ENCODE peak calls at places on chromosomes 5 and 9, in nine cellular contexts. Z is astrocyte of the spinal cord, Y is body of pancreas, F is uterus, K is right lobe of liver, B is kidney epithelial cell, O is OCI-LY7, N is ovary, P is osteocyte. X is an unnamed sample.

GRCh38 chr5:128539038-128539429 is 989 bp upstream of the FBN2 start:
- DNase-seq in F (no peak), K (no peak), O (no peak), Z (peak), N (no peak), Y (no peak), B (no peak), P (no peak), X (no peak)

GRCh38 chr5:171924493-171925122 is 81.8 kb downstream of the FBXW11 start:
- DNase-seq in N (no peak), F (no peak), Y (no peak), O (peak), K (no peak), P (no peak), Z (no peak), B (no peak), X (no peak)

GRCh38 chr9:7370378-7370777 is 429.2 kb downstream of the DMAC1 start:
- DNase-seq in O (no peak), N (no peak), F (no peak), Y (no peak), P (no peak), Z (no peak), B (no peak), K (no peak), X (no peak)

GRCh38 chr9:109639666-109640231 is 140.2 kb upstream of the PALM2AKAP2 start:
- DNase-seq in B (no peak), Z (no peak), F (no peak), Y (no peak), N (no peak), K (no peak), P (no peak), O (no peak), X (no peak)

GRCh38 chr5:171630047-171630669 is 155.5 kb upstream of the SMIM23 start:
- DNase-seq in N (no peak), F (peak), O (no peak), Z (peak), P (peak), K (peak), Y (no peak), B (no peak), X (no peak)

GRCh38 chr5:41763537-41763936 is 106.7 kb downstream of the OXCT1 start:
- DNase-seq in O (no peak), Z (no peak), K (no peak), P (no peak), N (no peak), Y (no peak), B (no peak), F (no peak), X (no peak)

GRCh38 chr5:168793844-168794837 is 215.0 kb upstream of the PANK3 start:
- DNase-seq in P (no peak), O (no peak), K (peak), N (peak), Y (no peak), F (peak), B (peak), Z (peak), X (peak)

GRCh38 chr5:53714324-53715010 is 154.0 kb downstream of the NDUFS4 start:
- DNase-seq in O (no peak), N (no peak), Y (no peak), F (no peak), Z (peak), P (no peak), K (no peak), B (no peak), X (peak)

GRCh38 chr5:174251305-174251704 is 205.8 kb downstream of the NSG2 start:
- DNase-seq in Y (no peak), Z (no peak), K (no peak), F (no peak), B (no peak), O (no peak), P (no peak), N (no peak), X (no peak)

GRCh38 chr9:133074111-133074651 is 12.4 kb downstream of the CEL start:
- DNase-seq in F (no peak), B (no peak), N (no peak), Z (no peak), P (no peak), Y (no peak), O (no peak), K (no peak), X (peak)

GRCh38 chr5:11383506-11384095 is 520.6 kb downstream of the CTNND2 start:
- DNase-seq in Y (no peak), P (no peak), N (no peak), K (no peak), F (no peak), Z (no peak), B (no peak), O (no peak), X (no peak)

GRCh38 chr5:171712616-171713015 is 73.0 kb upstream of the SMIM23 start:
- DNase-seq in Y (no peak), P (peak), K (no peak), B (no peak), O (no peak), F (no peak), Z (no peak), N (no peak), X (no peak)

GRCh38 chr5:82365744-82366228 is 87.6 kb upstream of the RPS23 start:
- DNase-seq in K (peak), O (no peak), F (no peak), Y (no peak), B (peak), P (no peak), N (no peak), Z (peak), X (peak)

GRCh38 chr5:100691545-100691944 is 156.4 kb downstream of the FAM174A start:
- DNase-seq in K (no peak), B (no peak), Y (no peak), F (no peak), O (no peak), N (no peak), Z (no peak), P (no peak), X (no peak)

GRCh38 chr5:16741007-16741406 is 124.2 kb upstream of the RETREG1 start:
- DNase-seq in N (no peak), Z (peak), F (no peak), B (no peak), P (no peak), Y (no peak), O (no peak), K (no peak), X (no peak)

DNA sequence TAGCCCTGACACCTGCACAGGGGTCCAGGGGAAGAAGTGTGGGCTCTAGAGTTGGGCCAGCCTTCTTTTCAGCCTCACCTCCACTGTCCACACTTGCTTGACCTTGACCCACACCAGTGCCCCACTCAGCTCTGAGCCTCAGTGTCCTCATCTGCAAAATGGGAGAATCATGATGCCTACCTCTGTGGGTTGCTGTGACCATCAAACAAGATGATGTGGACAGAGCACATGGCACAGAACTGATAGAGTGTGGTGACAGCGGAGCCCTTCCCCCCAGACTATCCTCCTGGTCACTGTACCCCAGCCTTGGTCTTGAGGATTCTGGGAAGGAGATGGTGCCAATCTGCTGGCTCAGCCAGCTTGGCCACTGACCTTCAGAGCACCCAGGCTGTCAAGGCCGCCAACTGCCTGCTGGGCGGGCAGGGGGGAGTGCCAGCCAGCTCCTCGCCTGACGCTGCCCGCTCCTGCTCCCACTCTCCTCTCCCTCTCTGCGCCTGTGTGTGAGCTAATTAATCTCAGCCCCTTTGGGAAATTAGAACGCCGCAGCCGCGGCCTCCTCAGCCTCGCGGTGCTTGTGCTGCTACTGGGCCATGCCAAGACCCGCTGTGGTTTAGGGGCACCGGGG is 16.7 kb downstream of the CXXC5 start:
- DNase-seq in Z (no peak), N (no peak), O (no peak), K (no peak), Y (peak), F (no peak), B (no peak), P (no peak), X (no peak)
- TF ChIP-seq CTCF in Z (no peak), N (no peak), O (no peak), K (no peak), Y (no peak), F (no peak), B (no peak), P (no peak), X (no peak)

DNA sequence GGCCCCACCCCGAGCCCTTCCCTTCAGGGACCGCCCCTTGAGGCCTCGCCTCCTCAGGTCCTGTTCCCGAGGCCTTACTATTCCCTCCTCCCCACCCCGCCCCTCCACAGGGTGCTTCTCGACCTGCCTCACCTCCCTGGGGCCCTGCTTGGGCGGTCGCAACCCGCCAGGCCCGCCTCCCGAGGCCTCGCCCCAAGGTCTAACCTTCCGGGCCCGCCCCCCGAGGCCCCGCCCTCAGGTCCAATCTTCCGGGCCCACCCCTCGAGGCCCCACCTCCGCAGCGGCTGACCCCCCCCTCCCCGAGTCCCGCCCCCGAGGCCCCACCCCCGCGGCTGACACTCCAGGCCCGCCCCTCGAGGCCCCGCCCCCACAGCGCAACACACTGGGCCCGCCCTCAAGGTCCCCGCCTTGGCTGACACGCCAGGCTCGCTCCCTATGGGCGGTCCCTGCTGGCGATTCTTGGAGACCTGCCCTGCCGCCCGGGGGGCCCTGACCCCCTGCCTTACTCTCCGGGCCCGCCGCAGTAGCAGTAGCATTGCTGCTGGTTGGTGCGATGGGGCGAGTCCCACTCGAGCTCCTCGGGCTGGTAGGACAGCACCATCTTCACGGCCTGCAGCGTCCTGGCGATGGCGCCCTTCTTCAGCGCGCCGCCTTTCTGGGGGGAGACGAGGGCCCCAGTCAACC is 8.2 kb downstream of the PHF19 start:
- DNase-seq in Y (peak), N (peak), Z (peak), P (peak), B (peak), K (peak), F (peak), O (peak), X (peak)
- TF ChIP-seq CTCF in Y (peak), N (peak), Z (peak), P (no peak), B (peak), K (peak), F (peak), O (peak), X (peak)

GRCh38 chr5:115374057-115374775 is 77.8 kb upstream of the CCDC112 start:
- DNase-seq in B (no peak), N (no peak), P (no peak), Y (peak), F (no peak), O (no peak), Z (no peak), K (no peak), X (no peak)
- TF ChIP-seq CTCF in B (peak), N (no peak), P (no peak), Y (peak), F (no peak), O (no peak), Z (no peak), K (no peak), X (no peak)

DNA sequence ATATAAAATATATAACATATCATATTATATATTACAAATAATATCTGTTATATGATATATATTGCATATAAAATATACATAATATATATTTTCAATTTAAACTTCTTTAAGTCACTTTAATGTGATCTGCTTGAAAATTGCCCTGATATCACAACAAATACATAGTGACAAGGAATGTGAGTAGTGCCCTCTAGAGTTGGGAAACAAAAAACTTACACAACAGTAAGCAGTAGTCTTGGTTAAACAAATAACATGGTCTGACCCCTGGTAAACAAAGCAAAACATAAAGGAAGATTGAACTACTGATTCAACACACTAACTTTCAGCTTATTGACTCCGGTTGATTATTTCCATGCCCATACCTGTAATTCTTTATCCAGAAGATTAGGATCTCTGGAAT is 188.3 kb upstream of the NMUR2 start:
- DNase-seq in N (no peak), Z (no peak), F (no peak), O (peak), P (no peak), Y (no peak), K (no peak), B (no peak), X (no peak)
- TF ChIP-seq CTCF in N (no peak), Z (no peak), F (no peak), O (peak), P (no peak), Y (no peak), K (no peak), B (no peak), X (no peak)

DNA sequence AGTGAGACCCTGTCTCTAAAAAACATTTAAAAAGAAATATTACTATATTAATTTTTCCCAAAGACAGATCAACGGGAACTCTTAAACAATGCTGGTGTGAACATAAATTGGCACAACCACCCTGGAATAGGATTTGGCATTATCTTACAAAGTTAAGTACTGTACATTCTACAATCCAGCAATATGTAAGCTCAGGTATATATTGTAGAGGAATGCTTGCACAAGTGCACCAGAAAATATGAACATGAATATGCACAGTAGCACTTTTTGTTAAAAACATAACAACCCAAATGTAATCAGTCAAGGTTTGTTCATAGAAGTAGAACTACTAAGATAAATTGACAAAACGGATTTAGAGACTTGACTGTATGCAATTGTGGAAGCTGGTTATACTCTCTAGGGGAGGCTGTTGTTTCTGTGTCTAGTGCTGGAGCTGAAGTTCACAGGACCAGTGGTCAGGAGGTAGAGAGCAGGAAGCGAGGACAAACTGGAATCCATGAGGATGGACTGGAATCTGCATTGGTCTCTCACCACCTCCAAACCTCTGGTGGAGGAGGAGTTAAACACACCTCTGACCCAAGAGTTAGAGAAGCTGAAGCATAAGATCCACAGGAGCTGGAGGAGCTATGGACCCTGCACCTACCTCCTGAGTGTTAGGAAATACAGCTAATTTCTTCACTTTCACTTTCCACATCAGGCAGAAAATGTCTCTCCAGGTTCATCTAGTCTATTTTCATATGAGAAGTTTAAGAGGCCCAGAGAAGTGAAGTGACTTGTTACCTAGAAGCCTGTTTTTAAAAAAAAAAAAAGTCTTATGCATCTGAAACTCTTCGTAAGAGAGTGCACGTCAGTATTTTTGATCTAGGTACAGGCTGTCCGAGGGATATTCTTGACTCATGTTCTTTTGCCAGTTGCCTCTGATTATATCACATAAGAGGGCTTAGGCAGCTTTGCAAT is 20.3 kb upstream of the RIC1 start:
- DNase-seq in Y (no peak), O (peak), K (no peak), N (no peak), F (no peak), B (no peak), P (no peak), Z (no peak), X (no peak)
- TF ChIP-seq CTCF in Y (no peak), O (peak), K (peak), N (no peak), F (no peak), B (no peak), P (no peak), Z (no peak), X (no peak)

GRCh38 chr9:36855443-36856315 is 178.4 kb downstream of the PAX5 start:
- DNase-seq in Y (no peak), Z (no peak), K (no peak), N (no peak), O (peak), B (no peak), F (no peak), P (no peak), X (no peak)
- TF ChIP-seq CTCF in Y (no peak), Z (peak), K (peak), N (no peak), O (peak), B (peak), F (no peak), P (no peak), X (peak)

DNA sequence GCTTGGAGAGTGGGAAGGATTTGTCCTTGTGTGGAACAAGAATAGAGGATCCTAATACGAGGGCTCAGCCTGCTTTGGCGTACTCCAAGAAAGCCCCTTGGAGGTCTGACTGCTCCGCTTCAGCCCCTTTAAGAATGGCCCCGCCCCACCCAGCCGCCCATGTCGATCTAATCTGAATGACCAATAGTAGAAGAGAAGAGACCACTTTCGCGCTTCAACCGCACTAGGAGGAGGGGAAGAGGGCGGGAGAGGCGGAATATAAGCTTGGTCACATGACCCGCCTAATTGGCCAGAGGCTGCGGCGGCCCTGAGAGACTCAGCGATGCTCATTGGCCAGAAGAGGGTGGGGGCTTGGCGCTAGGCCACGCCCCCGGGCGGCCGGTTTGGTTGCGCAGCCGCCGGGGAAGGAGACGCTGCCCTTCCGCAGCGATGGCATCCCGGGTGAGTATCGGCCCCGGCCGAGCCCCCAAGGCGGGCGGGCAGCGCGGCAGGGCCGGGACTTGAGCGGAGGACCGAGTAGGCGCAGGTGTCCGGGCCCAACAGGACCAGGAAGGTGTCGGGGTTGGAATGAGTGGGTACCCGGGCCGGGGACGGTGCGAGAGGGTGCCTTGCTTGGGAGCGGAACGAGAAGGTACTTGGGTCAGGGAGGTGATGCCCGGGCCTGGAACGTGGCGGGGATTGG is at the start of gene MIGA2:
- DNase-seq in B (peak), K (peak), O (peak), F (peak), P (peak), Y (peak), Z (peak), N (peak), X (peak)
- TF ChIP-seq CTCF in B (no peak), K (no peak), O (no peak), F (no peak), P (no peak), Y (no peak), Z (no peak), N (peak), X (no peak)

GRCh38 chr5:180613188-180613587 is 21.9 kb upstream of the SCGB3A1 start:
- DNase-seq in N (no peak), F (no peak), Z (no peak), O (no peak), K (no peak), B (no peak), Y (no peak), P (no peak), X (no peak)

GRCh38 chr5:180609817-180610550 is 18.7 kb upstream of the SCGB3A1 start:
- DNase-seq in F (no peak), B (no peak), P (no peak), N (no peak), K (no peak), Z (no peak), Y (no peak), O (no peak), X (no peak)

GRCh38 chr5:180613789-180614188 is 22.5 kb upstream of the SCGB3A1 start:
- DNase-seq in N (no peak), B (no peak), O (no peak), P (no peak), F (no peak), K (no peak), Z (no peak), Y (no peak), X (no peak)

GRCh38 chr5:180611140-180611850 is 20.0 kb upstream of the SCGB3A1 start:
- DNase-seq in P (no peak), N (no peak), F (no peak), O (no peak), K (no peak), B (no peak), Y (no peak), Z (no peak), X (no peak)

DNA sequence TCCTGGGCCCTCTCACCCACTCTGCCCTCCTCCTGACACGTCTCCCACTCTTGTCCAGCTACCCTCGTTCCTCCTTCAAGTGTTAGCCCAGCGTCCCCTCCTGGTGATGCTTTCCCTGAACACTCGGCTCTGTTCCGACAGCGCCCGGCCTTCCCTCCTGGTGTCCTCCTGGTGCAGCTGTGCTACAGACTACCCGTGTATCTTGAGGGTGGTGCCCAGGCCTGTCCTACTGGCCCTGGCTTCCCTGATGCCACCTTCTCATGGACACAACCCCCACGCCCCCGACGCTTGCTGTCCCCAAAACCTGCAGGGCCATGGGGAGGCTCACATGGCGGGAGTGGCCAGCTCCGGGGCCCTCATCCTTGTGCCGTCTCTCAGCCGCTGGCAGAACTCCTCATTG is 21.4 kb upstream of the SCGB3A1 start:
- DNase-seq in Y (no peak), Z (no peak), P (no peak), K (no peak), N (no peak), F (no peak), B (no peak), O (no peak), X (no peak)
- TF ChIP-seq CTCF in Y (no peak), Z (no peak), P (no peak), K (no peak), N (no peak), F (no peak), B (no peak), O (no peak), X (no peak)